ENCODE peak calls at places on chromosomes 13 and 19, in seven cellular contexts. Z, U, B, I, V, S and J are unnamed samples.

GRCh38 chr13:24700539-24700938 is 20.3 kb downstream of the ATP12A start:
- DNase-seq in U (no peak), S (no peak), B (no peak), Z (no peak), V (no peak), I (no peak), J (no peak)

GRCh38 chr13:113106666-113107065 is 1.1 kb downstream of the F7 start:
- DNase-seq in Z (no peak), I (no peak), S (no peak), B (no peak), V (no peak), U (no peak), J (no peak)

GRCh38 chr13:20566424-20566916 is 487 bp upstream of the IFT88 start:
- DNase-seq in S (peak; percentile 70), B (peak; percentile 62), I (peak; percentile 29), V (no peak), U (no peak), Z (no peak), J (no peak)

GRCh38 chr13:40562975-40563349 is 103.5 kb downstream of the FOXO1 start:
- DNase-seq in S (no peak), I (no peak), V (no peak), B (no peak), U (no peak), Z (no peak), J (peak; percentile 43)

GRCh38 chr13:31037874-31038475 is 105.5 kb downstream of the TEX26 start:
- DNase-seq in Z (no peak), V (no peak), U (no peak), I (no peak), S (no peak), B (no peak), J (no peak)

GRCh38 chr13:38703255-38703654 is 16.4 kb downstream of the FREM2 start:
- DNase-seq in I (no peak), Z (no peak), V (no peak), S (no peak), B (no peak), U (no peak), J (no peak)

GRCh38 chr13:42116225-42116624 is 67.8 kb downstream of the DGKH start:
- DNase-seq in Z (peak; percentile 28), V (no peak), B (no peak), S (no peak), U (no peak), I (no peak), J (no peak)

GRCh38 chr13:50685491-50685890 is 158.0 kb downstream of the DLEU7 start:
- DNase-seq in I (no peak), Z (no peak), B (peak; percentile 21), U (no peak), S (peak; percentile 30), V (no peak), J (peak; percentile 40)

GRCh38 chr19:51016798-51017683 is 2.5 kb downstream of the KLK10 start:
- DNase-seq in B (peak; percentile 16), I (no peak), Z (peak; percentile 52), S (peak; percentile 43), V (no peak), U (peak; percentile 95), J (peak; percentile 53)

GRCh38 chr19:6611441-6611852 is 20.5 kb upstream of the CD70 start:
- DNase-seq in B (peak; percentile 10), V (no peak), S (no peak), I (peak; percentile 24), U (no peak), Z (no peak), J (no peak)

GRCh38 chr19:34181111-34181864 is 9.0 kb downstream of the LSM14A start:
- DNase-seq in Z (no peak), V (no peak), B (no peak), S (no peak), U (no peak), I (no peak), J (no peak)

GRCh38 chr13:69553976-69554375 is 553.6 kb upstream of the ATXN8OS start:
- DNase-seq in B (no peak), U (no peak), V (no peak), Z (no peak), I (no peak), S (no peak), J (no peak)

GRCh38 chr19:3189702-3190469 is 4.2 kb downstream of the NCLN start:
- DNase-seq in I (no peak), S (no peak), V (no peak), B (no peak), U (peak; percentile 65), Z (no peak), J (no peak)

GRCh38 chr19:42345191-42345812 is 19.9 kb downstream of the MEGF8 start:
- DNase-seq in V (no peak), U (no peak), I (peak; percentile 37), S (no peak), Z (no peak), B (peak; percentile 80), J (no peak)

GRCh38 chr19:33063356-33064116 is 1.2 kb downstream of the RHPN2 start:
- DNase-seq in S (peak; percentile 27), V (no peak), U (peak; percentile 71), I (no peak), B (peak; percentile 33), Z (peak; percentile 40), J (no peak)

GRCh38 chr13:67140006-67140405 is 90.1 kb downstream of the PCDH9 start:
- DNase-seq in Z (no peak), S (no peak), I (no peak), B (no peak), V (no peak), U (no peak), J (no peak)

GRCh38 chr13:41547253-41548000 is 90.1 kb downstream of the RGCC start:
- DNase-seq in Z (no peak), B (no peak), U (peak; percentile 63), I (peak; percentile 18), V (no peak), S (peak; percentile 38), J (no peak)

GRCh38 chr13:87827479-87827878 is 156.3 kb downstream of the SLITRK5 start:
- DNase-seq in V (no peak), Z (no peak), B (peak; percentile 77), S (no peak), U (no peak), I (no peak), J (no peak)

GRCh38 chr19:17794412-17794730 is 567 bp upstream of the B3GNT3 start:
- DNase-seq in I (no peak), S (no peak), Z (no peak), B (no peak), V (no peak), U (no peak), J (no peak)
- TF ChIP-seq CTCF in I (no peak), S (no peak), Z (no peak), B (no peak), V (no peak), U (no peak), J (no peak)

DNA sequence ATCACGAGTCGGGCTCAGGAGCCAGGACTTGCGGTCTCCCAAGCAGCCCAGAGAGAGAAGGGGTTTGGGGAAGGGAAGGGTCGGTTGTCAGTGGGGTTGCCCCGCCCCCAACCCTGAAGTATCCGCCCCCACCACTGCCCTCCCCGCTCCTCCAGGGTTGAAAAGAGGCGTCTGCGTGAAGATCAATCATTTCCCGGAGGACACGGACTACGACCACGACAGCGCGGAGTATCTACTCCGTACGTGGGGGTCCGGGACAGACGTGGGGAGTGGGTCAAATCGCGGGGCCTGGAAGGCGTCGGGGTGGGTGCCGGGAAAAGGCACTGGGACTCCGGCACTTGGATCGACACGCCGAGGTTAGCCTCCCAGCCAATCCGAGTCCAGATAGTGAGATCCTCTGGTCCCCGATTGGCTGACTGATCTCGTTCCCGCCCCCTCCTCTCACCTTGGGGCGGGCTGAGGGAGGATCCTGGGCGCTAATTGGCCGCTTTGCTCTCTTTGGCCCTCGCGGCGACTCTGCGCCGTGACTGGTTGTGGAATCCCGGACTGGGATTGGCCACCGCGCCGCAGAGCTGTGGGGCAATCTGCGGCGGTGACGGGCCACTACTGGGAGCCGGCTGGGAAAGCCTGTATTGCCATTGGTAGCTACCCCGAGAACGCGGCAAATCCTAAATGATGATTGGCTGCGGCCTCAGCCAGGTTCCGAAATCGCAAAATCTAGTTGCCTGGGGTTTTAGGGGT is 13.3 kb upstream of the CACNG6 start:
- DNase-seq in V (no peak), U (peak; percentile 98), I (peak; percentile 32), Z (no peak), B (peak; percentile 69), S (peak; percentile 21), J (no peak)
- H3K4me3 ChIP-seq in V (peak overlapping the region; percentile 37), U (peak overlapping the region; percentile 87), I (peak overlapping the region; percentile 24), Z (no peak overlapping the region), B (peak overlapping the region; percentile 6), S (no peak overlapping the region), J (no peak overlapping the region)

DNA sequence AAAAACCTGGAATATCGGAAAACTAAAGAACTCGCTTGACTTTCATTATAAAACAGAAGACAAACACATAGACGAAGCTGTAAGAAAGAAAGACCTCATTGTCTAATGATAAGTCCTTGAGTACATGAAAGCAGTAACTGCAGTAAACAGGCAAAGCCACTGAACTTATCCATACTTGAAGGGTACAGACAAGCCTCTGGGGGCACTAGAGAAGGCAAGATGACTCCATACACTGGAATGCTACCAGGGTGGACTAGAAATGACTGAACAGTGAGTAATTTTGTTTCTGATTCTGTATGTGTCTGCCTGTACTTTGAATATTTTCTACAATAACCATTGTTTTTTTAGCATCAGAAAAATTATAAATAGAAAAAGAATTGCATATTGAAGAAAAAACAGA is 507.9 kb downstream of the UQCRFS1 start:
- DNase-seq in V (no peak), U (no peak), S (no peak), I (peak; percentile 68), B (peak; percentile 75), Z (peak; percentile 5), J (no peak)
- TF ChIP-seq CTCF in V (no peak), U (peak; percentile 72), S (no peak), I (peak; percentile 68), B (peak; percentile 32), Z (no peak), J (no peak)

GRCh38 chr13:29081036-29081435 is 260.9 kb downstream of the MTUS2 start:
- DNase-seq in V (no peak), B (no peak), U (no peak), Z (no peak), S (no peak), I (no peak), J (peak; percentile 85)

GRCh38 chr13:29081697-29082440 is 261.7 kb downstream of the MTUS2 start:
- DNase-seq in I (no peak), U (no peak), Z (no peak), B (no peak), S (no peak), V (no peak), J (peak; percentile 24)

GRCh38 chr13:29073762-29074161 is 253.6 kb downstream of the MTUS2 start:
- DNase-seq in S (no peak), I (no peak), Z (no peak), B (no peak), V (no peak), U (no peak), J (no peak)

DNA sequence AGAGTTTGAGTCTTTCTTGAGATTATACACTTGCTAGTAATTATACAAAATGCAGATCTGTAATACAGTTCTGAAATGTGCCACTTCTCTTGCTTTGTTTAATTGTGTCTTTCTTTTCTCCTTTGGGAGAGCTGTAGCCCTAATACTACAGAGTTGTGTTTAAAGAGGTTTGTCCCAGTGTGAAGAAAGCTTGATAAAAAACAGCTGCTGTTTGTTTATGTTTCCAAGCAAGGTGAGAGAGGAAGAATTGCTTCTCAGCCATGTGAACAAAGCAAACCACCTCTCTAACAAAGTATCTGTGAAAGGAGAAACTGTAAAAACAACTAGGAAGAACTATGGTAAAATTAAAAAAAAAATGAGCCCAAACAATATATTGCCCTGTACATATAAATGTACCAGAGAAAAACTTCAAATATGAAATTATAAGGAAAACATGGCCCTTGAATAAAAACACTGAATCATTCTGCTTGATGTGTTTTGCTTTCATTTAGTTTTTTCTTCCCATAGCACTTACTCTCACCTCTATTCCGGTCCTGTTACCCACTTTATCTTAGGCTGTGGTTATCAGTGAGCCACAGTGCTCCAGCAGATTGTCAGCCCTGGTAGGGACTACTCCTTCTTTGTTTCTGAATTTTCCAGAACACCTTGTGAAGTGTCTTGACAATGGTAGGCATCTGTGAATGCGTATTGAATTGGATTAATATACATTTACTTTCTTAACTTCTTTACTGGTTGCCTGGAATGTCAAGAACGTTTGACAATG is 257.1 kb downstream of the MTUS2 start:
- DNase-seq in S (no peak), V (no peak), B (no peak), I (no peak), Z (no peak), U (no peak), J (no peak)
- H3K4me3 ChIP-seq in S (no peak overlapping the region), V (no peak overlapping the region), B (no peak overlapping the region), I (no peak overlapping the region), Z (no peak overlapping the region), U (peak overlapping the region; percentile 41), J (no peak overlapping the region)